ENCODE peak calls at places on chromosomes 3 and 15, in four cellular contexts. R, B, T and X are unnamed samples.

GRCh38 chr3:65886376-65886775 is 152.3 kb downstream of the MAGI1 start:
- DNase-seq in R (no peak), B (no peak), T (no peak), X (no peak)

GRCh38 chr3:50242778-50243551 is 7.0 kb downstream of the GNAI2 start:
- DNase-seq in R (no peak), B (no peak), T (no peak), X (no peak)

GRCh38 chr3:13605555-13605954 is 56.6 kb downstream of the FBLN2 start:
- DNase-seq in R (no peak), B (no peak), T (no peak), X (no peak)

GRCh38 chr3:71972031-71972430 is 187.1 kb upstream of the PROK2 start:
- DNase-seq in R (no peak), B (no peak), T (no peak), X (no peak)

GRCh38 chr15:61819386-61819785 is 240.9 kb downstream of the VPS13C start:
- DNase-seq in R (no peak), B (no peak), T (no peak), X (no peak)

GRCh38 chr3:132164469-132165092 is 129.8 kb upstream of the CPNE4 start:
- DNase-seq in R (no peak), B (no peak), T (peak), X (no peak)

GRCh38 chr3:125591116-125591755 is 4.1 kb downstream of the OSBPL11 start:
- DNase-seq in R (no peak), B (no peak), T (no peak), X (no peak)

GRCh38 chr3:81468385-81468784 is 293.1 kb downstream of the GBE1 start:
- DNase-seq in R (no peak), B (no peak), T (no peak), X (no peak)

GRCh38 chr3:83230376-83230775 is 1468.9 kb upstream of the GBE1 start:
- DNase-seq in R (no peak), B (no peak), T (no peak), X (no peak)

GRCh38 chr3:43689766-43690399 is 855 bp upstream of the ABHD5 start:
- DNase-seq in R (no peak), B (no peak), T (no peak), X (no peak)

GRCh38 chr3:16866447-16867025 is 18.2 kb upstream of the PLCL2 start:
- DNase-seq in R (no peak), B (no peak), T (no peak), X (no peak)

GRCh38 chr3:171258316-171258715 is 201.9 kb downstream of the TNIK start:
- DNase-seq in R (no peak), B (no peak), T (no peak), X (no peak)

GRCh38 chr15:101545548-101546505 is 56.3 kb upstream of the PCSK6 start:
- DNase-seq in R (no peak), B (no peak), T (no peak), X (no peak)

DNA sequence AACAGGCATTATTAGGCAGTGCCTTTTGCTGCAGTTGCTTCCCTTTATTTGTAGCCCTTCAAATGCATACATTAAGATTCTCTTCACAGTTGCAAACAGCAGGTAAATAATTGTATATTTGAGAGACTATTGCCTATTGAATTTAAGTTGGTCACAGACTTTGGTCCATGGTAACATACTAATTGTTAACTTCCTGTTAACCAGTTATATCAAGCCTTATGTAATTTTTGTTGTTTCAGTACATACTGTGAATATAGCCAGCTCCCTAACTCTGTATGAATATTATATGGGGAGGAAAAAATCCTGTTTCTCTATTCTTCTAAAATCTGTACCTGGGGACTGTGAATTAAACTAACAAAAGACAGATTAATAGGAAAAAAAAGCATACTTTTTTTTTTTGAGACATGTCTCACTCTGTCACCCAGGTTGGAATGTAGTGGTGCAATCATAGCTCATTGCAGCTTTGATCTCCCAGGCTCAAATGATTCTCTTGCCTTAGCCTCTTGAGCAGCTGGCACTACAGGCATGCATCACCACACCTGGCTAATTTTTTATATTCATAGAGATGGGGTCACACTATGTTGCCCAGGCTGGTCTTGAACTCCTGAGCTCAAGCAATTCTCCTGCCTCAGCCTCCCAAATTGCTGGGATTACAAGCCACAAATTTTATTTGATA is 53.2 kb downstream of the CHL1 start:
- DNase-seq in R (no peak), B (no peak), T (peak), X (no peak)
- TF ChIP-seq RFX5 in R (no peak), B (no peak), T (no peak), X (no peak)

GRCh38 chr3:194272221-194272620 is 78.9 kb downstream of the CPN2 start:
- DNase-seq in R (no peak), B (no peak), T (no peak), X (no peak)
- TF ChIP-seq ATF2 in R (no peak), B (no peak), T (no peak), X (no peak)

DNA sequence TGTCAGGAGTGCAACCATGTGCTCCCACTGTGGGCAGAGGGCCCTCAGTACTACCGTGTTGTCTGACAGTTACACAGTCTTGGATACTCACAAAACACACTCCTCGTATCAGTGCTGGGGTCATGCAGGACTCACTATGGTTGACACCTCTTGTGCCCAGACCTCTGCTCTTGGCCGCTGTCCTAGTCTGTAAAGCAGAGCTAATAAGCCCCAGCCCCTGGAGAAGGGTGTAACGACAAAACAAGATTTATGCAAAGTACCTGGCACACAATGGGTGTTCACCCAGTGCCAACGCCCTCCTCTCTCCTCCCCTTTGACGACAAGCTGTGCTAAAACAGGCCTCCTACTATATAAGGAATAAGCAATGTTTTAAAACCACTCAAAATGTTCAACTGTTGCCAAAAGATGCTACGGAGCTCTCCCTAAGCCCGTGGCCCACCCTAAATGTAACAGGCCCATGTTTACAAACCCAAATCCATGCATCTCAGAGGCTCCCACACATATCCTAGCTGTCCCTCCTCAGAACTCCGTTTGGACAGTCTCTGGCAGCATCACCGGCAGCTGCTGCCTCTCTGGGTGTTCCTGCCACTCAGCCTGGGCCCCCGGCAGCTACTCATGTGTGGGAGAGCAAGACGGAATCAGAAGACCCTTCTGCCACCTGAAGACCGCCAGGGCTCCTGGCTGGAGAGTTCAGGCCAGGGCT is 65.8 kb downstream of the MRPL46 start:
- DNase-seq in R (no peak), B (no peak), T (no peak), X (no peak)
- TF ChIP-seq RFX5 in R (no peak), B (no peak), T (no peak), X (no peak)

DNA sequence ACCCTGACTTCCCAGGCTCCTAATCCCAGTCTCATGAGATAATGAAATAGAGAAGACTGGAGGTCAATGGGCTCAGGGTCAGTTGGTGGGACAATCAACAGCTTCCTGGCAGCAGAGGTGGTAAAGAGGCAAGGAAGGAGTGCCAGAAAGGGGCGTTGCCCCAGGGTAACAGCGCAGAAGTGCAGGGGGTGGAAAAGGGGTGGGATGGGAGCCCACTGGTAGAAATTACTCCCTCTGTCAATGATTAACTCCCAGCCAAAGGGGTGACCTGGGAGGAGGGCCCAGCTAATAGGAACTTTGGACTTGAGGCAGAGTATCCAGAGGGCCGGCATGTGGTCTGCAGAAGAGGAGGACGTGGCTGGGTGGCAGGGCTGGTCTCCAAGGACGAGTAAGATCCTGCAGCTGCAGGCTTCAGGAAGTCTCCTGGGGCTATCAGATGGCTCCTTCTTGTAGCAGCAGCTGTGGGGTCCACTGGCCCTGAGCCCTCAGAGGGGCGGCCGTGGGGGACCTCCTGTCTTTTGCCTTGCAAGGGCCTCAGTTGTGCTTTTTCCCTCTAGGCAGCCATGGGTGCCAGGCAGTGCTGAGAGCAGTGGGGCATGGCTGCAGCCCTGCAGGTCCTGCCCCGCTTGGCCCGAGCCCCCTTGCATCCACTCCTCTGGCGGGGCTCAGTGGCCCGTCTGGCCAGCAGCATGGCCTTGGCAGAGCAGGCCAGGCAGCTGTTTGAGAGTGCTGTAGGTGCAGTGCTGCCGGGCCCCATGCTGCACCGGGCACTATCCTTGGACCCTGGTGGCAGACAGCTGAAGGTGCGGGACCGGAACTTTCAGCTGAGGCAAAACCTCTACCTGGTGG is 2.3 kb downstream of the GLYCTK start:
- DNase-seq in R (no peak), B (no peak), T (peak), X (no peak)
- TF ChIP-seq ATF2 in R (no peak), B (no peak), T (no peak), X (no peak)

GRCh38 chr3:139937674-139938279 is 2.8 kb downstream of the CLSTN2 start:
- DNase-seq in R (peak), B (no peak), T (no peak), X (no peak)
- TF ChIP-seq RFX5 in R (no peak), B (no peak), T (no peak), X (no peak)